ENCODE peak calls at places on chromosomes 3 and 15, in four cellular contexts. G is left lung, X is upper lobe of left lung, Z is right lobe of liver. D is an unnamed sample.

GRCh38 chr15:68372291-68372811 is 59.6 kb downstream of the ITGA11 start:
- DNase-seq in G (no peak), X (peak; percentile 52), Z (peak; percentile 45), D (no peak)

GRCh38 chr3:183153210-183153950 is 9.2 kb downstream of the LAMP3 start:
- DNase-seq in G (no peak), X (peak; percentile 14), Z (no peak), D (no peak)

GRCh38 chr3:197417451-197417850 is 119.0 kb upstream of the DLG1 start:
- DNase-seq in G (no peak), X (no peak), Z (no peak), D (no peak)

GRCh38 chr3:169133178-169134161 is 530.0 kb downstream of the MECOM start:
- DNase-seq in G (no peak), X (no peak), Z (no peak), D (no peak)

GRCh38 chr15:36275656-36276055 is 303.8 kb upstream of the CDIN1 start:
- DNase-seq in G (no peak), X (no peak), Z (no peak), D (no peak)

GRCh38 chr3:163722421-163722820 is 1355.9 kb downstream of the SI start:
- DNase-seq in G (no peak), X (no peak), Z (no peak), D (no peak)

GRCh38 chr15:69145149-69145693 is 15.2 kb upstream of the GLCE start:
- DNase-seq in G (no peak), X (no peak), Z (no peak), D (no peak)

GRCh38 chr3:117398166-117398954 is 688.8 kb downstream of the TUSC7 start:
- DNase-seq in G (no peak), X (no peak), Z (no peak), D (no peak)

GRCh38 chr3:48974076-48974864 is 15.8 kb upstream of the P4HTM start:
- DNase-seq in G (no peak), X (no peak), Z (no peak), D (no peak)

DNA sequence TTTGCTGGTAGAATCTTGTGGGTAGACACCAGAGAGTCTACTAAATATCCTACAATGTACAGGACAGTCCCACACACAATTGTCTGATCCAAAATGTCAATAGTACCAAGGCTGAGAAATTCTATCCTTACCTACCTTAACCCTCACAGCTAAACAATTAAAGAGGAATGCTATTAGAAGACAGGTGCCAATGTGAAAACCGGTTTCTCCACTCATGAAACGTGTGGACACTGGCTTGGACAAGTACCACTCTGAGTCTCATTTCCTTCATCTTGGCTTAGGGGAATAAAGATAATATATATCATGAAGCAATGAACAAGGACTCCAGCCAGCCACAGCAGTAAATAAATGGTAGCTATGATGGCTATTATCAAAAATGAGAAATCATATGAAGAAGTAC is 90.2 kb downstream of the RFTN1 start:
- DNase-seq in G (no peak), X (no peak), Z (no peak), D (no peak)
- H3K4me1 ChIP-seq in G (no peaks in the 10 kb centered on the region), X (peaks cover 20% of the 10 kb centered on the region), Z (no peaks in the 10 kb centered on the region), D (no peaks in the 10 kb centered on the region)

DNA sequence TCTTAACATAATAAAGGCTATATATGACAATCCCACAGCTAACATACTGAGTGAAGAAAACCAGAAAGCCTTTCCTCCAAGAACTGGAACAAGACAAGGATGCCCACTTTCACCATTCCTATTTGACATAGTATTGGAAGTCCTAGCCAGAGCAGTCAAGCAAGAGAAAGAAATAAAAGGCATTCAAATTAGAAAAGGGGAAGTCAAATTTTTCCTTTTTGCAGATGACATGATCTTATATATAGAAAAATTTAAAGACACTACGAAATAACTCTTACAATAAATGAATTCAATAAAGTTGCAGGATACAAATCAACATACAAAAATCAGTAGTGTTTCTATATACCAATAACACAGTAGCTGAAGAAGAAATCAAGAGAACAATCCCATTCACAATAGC is 42.2 kb upstream of the CP start:
- DNase-seq in G (no peak), X (no peak), Z (no peak), D (no peak)
- TF ChIP-seq CTCF in G (no peak), X (no peak), Z (no peak), D (no peak)

GRCh38 chr15:65969865-65970832 is 100.9 kb downstream of the RAB11A start:
- DNase-seq in G (no peak), X (no peak), Z (no peak), D (no peak)

GRCh38 chr15:65970937-65971740 is 101.8 kb downstream of the RAB11A start:
- DNase-seq in G (no peak), X (no peak), Z (no peak), D (no peak)

DNA sequence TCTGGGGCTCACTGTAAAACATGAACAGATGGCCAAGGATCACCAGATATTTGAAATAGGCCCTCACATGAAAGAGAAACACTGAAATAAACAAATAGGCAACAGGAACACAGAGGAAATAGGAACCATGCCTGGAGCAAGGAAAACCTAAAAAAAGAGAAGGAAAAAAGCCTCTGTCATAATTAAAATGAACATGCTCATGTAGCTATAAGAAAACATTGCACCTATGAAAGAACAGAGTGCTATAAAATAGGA is 102.4 kb downstream of the RAB11A start:
- DNase-seq in G (no peak), X (no peak), Z (no peak), D (no peak)
- H3K4me1 ChIP-seq in G (no peaks in the 10 kb centered on the region), X (no peaks in the 10 kb centered on the region), Z (no peaks in the 10 kb centered on the region), D (no peaks in the 10 kb centered on the region)

DNA sequence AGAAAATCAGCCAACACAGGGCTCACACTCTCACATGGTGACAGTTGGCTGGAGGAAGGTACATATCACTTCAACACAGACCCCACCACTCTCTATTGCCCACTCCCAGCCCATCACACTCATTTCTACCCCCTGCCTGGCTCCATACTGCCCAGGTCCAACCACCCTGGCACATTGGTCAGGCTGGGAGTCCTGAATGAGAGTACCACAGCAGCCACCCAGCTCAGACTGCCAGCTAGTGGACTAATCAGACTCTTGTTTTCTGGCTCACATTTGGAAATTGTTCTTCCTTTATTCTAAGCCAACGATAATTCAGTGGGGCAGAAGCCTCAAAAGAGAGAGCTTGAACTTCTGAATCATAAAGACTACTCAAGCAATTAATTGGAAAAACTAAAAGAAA is 20.0 kb downstream of the MRPL46 start:
- DNase-seq in G (no peak), X (no peak), Z (no peak), D (no peak)
- TF ChIP-seq CTCF in G (no peak), X (no peak), Z (no peak), D (no peak)

GRCh38 chr15:85649372-85649771 is 145.4 kb downstream of the KLHL25 start:
- DNase-seq in G (no peak), X (no peak), Z (no peak), D (peak; percentile 36)

GRCh38 chr15:85657132-85657531 is 137.6 kb downstream of the KLHL25 start:
- DNase-seq in G (no peak), X (no peak), Z (no peak), D (no peak)

GRCh38 chr15:85646538-85647091 is 148.1 kb downstream of the KLHL25 start:
- DNase-seq in G (no peak), X (no peak), Z (no peak), D (no peak)

GRCh38 chr15:85651551-85651950 is 143.2 kb downstream of the KLHL25 start:
- DNase-seq in G (no peak), X (no peak), Z (no peak), D (no peak)

DNA sequence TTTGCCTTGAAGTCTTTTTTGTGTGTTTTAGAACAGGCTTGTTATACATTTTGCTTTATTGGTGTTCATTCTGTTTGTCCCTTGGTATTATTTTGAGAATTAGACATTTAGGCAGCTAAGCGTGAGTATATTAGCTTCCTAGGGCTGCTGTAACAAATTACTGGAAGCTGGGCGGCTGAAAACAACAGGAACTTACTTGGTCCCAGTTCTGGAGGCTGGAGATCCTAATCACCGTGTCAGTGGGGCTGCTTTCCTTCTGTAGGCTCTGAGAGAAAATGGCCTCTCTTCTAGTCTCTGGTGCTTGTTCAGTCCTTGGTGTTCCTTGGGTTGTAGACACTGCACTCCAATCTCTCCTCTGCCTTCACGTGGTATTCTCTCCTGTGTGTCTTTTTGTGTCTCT is 142.3 kb downstream of the KLHL25 start:
- DNase-seq in G (no peak), X (no peak), Z (no peak), D (no peak)
- H3K4me1 ChIP-seq in G (peaks cover 8% of the 10 kb centered on the region), X (peaks cover 24% of the 10 kb centered on the region), Z (no peaks in the 10 kb centered on the region), D (no peaks in the 10 kb centered on the region)

DNA sequence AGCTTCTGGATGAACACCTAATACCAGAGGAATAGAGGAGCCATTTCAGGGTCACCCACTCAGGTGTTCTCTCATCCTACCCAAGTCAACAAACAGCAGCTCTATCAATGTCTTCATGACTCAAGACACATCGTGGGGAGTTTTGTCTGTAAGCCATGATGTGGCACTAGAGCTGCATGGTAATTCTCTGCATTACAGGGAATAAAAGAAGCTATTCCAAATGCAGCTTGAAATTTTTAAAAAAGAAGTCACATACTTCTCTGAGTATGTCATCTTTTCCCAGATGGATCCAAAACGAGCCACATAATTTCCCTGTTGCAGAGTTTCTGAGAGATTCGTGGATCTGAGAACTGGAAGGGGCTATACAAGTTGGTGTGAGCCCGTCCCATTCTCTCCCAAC is 6.1 kb upstream of the THSD4 start:
- DNase-seq in G (no peak), X (no peak), Z (no peak), D (no peak)
- TF ChIP-seq CTCF in G (no peak), X (no peak), Z (peak; percentile 6), D (peak; percentile 31)

DNA sequence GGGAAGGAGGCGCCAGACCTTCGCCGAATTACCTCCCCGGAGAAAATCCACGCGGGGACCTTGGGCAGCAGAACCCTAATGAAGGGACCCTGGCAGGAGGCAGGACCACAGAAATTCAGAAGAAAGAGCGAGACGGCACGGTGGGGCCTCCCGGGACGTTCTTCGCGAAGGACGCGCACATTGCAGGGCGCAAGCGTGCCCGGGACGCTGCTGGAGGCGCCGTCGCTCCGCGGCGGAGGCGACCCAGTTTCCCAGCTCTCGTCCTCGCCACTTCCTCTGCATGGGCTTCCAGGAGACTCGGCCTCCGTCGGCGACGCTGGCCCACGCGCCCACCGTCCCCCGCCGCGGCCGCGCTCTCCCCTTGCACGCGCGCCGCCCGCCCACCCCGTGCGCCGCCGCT is 31.9 kb upstream of the SMAD3 start:
- DNase-seq in G (peak; percentile 87), X (peak; percentile 87), Z (no peak), D (no peak)
- H3K4me1 ChIP-seq in G (no peaks in the 10 kb centered on the region), X (peaks cover 8% of the 10 kb centered on the region), Z (no peaks in the 10 kb centered on the region), D (peaks cover 17% of the 10 kb centered on the region)

DNA sequence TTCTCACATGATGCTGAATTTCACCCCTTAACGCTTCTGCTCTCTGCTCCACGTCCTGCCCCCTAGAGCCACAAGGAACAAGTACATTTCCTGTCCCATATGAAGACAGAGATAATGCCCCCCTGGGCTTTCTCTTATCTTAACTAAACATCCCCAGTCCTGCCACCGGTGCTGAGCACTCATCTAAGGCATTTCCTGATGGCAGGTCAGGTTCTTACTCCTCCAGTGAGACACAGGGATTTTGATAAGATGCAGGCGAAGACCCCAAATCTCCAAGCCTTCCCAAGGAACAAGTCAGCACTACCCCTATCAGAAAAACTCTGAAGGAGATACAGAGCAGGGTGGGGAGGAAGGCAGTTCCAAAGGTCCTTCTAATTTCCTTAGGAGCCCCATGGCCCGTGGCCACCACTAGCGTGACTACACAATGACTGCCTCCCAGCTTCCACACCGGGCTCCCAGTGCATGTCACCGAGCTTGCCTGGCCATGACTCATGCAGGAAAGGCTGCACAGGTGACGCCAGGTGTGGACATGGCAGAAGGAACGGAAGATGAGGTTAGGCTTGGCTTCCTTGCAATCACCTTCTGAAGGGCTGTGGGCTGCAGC is 152.9 kb downstream of the XXYLT1 start:
- DNase-seq in G (no peak), X (no peak), Z (no peak), D (no peak)
- TF ChIP-seq CTCF in G (no peak), X (no peak), Z (no peak), D (peak; percentile 61)

D was measured in Panc1.